ENCODE peak calls at places on chromosomes 2 and 18, in ten cellular contexts. N is H1; W is CD4-positive, alpha-beta memory T cell; A is sigmoid colon; B is aorta; K is cardiac muscle cell; Y is naive thymus-derived CD4-positive, alpha-beta T cell; V is mesenchymal stem cell; Q is left lung; C is HepG2. F is an unnamed sample.
A peak's percentile ranks its signal among the peaks of the same experiment; 100 is the strongest.

GRCh38 chr2:146241023-146241422 is 1603.8 kb upstream of the ACVR2A start:
- DNase-seq in N (no peak), W (no peak), A (no peak), B (no peak), K (no peak), Y (no peak), V (no peak), Q (no peak), C (no peak), F (no peak)

GRCh38 chr2:127053731-127054603 is 53.0 kb downstream of the BIN1 start:
- DNase-seq in N (no peak), W (no peak), A (peak; percentile 64), B (peak; percentile 74), K (no peak), Y (no peak), V (no peak), Q (peak; percentile 76), C (no peak), F (peak; percentile 43)

GRCh38 chr2:238820197-238820596 is 27.7 kb upstream of the TWIST2 start:
- DNase-seq in N (no peak), W (no peak), A (no peak), B (no peak), K (no peak), Y (no peak), V (no peak), Q (no peak), C (no peak), F (no peak)

GRCh38 chr2:16645088-16645487 is 20.5 kb downstream of the CYRIA start:
- DNase-seq in N (no peak), W (no peak), A (no peak), B (no peak), K (no peak), Y (no peak), V (no peak), Q (no peak), C (no peak), F (no peak)

GRCh38 chr2:20930928-20931327 is 108.0 kb upstream of the LDAH start:
- DNase-seq in N (no peak), W (no peak), A (no peak), B (no peak), K (peak; percentile 15), Y (no peak), V (no peak), Q (no peak), C (peak; percentile 35), F (no peak)

GRCh38 chr2:163982938-163983337 is 247.1 kb upstream of the FIGN start:
- DNase-seq in N (no peak), W (no peak), A (no peak), B (no peak), K (no peak), Y (no peak), V (no peak), Q (no peak), C (no peak), F (no peak)

GRCh38 chr18:1929720-1930119 is 641.6 kb downstream of the METTL4 start:
- DNase-seq in N (no peak), W (no peak), A (no peak), B (no peak), K (no peak), Y (no peak), V (no peak), Q (no peak), C (no peak), F (no peak)

GRCh38 chr2:72145658-72146329 is 1.9 kb downstream of the CYP26B1 start:
- DNase-seq in N (no peak), W (no peak), A (peak; percentile 57), B (peak; percentile 57), K (peak; percentile 24), Y (no peak), V (no peak), Q (no peak), C (no peak), F (no peak)

GRCh38 chr18:9704233-9705118 is 3.6 kb upstream of the RAB31 start:
- DNase-seq in N (no peak), W (no peak), A (peak; percentile 37), B (no peak), K (no peak), Y (no peak), V (no peak), Q (no peak), C (no peak), F (no peak)

DNA sequence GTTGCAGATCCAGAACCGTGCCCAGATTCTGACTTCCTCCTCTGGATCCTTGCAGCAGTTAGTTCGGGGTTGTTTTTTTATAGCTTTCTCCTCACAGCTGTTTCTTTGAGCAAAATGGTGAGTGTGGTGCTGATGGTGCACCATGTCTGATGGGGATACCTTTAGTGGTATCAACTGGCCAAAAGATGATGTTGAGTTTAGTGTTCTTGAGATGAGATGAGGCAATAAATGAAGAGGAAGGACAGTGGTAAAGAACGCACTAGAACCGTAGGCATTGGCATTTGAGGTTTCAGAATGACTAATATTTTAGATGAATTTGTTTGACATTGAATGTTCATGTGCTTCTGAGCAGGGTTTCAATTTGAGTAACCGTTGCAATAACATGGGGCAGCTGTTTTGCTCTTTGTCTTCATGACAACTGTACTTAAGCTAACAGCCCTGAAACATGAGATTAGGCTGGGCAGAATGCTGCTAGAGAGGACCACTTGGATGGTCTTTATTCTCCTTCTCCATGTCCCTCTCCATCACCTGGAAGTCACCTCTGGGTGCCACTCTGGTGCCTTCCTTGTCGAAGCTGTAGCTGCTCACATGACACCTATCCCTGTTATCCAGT is 3.9 kb downstream of the CTLA4 start:
- DNase-seq in N (no peak), W (no peak), A (no peak), B (no peak), K (no peak), Y (no peak), V (no peak), Q (no peak), C (no peak), F (no peak)
- H3K27ac ChIP-seq in N (no peak overlapping the region), W (peak overlapping the region; percentile 59), A (peak overlapping the region; percentile 23), B (no peak overlapping the region), K (no peak overlapping the region), Y (peak overlapping the region; percentile 79), V (no peak overlapping the region), Q (peak overlapping the region; percentile 45), C (no peak overlapping the region), F (no peak overlapping the region)

DNA sequence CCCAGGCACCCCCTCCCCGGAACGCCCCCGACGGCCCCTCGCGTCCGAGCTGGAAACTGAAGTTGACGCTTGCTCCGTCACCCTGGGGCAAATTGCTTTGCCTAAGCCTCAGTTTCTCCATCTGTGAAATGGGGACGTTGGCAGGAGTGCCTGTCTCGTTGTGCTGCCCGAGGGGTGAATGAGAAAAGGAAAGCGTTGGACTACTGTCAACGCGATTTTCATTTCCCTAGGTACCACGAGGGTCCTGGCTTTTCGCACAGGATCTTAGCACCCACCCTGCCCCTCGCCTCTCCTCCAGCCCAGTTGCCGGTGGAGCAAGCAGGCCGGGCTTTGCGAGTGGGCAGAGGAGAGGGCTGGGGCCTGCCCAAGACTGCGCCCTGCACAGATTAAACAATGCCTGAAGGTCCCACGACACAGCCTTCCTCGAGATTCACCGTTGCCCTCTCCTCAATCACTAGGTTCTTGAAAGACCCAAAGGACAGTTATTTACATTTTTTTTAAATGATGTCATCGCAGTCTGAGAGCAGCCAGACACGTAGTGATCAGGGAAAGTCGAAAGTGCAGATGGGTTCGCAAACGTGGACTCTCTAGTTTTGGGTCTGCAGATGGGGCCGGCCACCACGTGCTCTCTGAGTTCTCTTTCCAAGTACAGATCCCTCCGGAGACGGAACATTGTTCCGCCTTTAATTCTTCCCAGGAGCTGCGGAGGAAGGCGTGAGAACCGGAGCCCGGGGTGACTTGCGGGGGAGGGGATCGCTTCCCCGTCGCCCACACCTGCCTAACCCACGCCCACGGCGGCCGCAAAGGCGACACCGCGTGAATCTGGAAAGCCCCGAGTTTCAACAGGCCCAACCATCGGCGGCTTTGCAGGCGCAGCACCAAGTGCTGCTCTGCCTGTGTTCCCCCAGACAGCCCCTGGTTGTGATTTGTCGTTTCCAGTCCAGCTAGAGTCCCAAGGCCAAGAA is 54.1 kb downstream of the PKDCC start:
- DNase-seq in N (no peak), W (peak; percentile 96), A (peak; percentile 86), B (peak; percentile 86), K (peak; percentile 87), Y (peak; percentile 87), V (peak; percentile 93), Q (peak; percentile 94), C (peak; percentile 71), F (peak; percentile 88)
- H3K27ac ChIP-seq in N (peak overlapping the region; percentile 83), W (peak overlapping the region; percentile 100), A (peak overlapping the region; percentile 86), B (peak overlapping the region; percentile 78), K (peak overlapping the region; percentile 83), Y (peak overlapping the region; percentile 95), V (peak overlapping the region; percentile 96), Q (peak overlapping the region; percentile 95), C (peak overlapping the region; percentile 31), F (peak overlapping the region; percentile 88)

GRCh38 chr2:108574332-108574731 is 40.1 kb downstream of the LIMS1 start:
- DNase-seq in N (no peak), W (no peak), A (no peak), B (no peak), K (no peak), Y (no peak), V (no peak), Q (no peak), C (no peak), F (no peak)
- H3K27ac ChIP-seq in N (no peak overlapping the region), W (no peak overlapping the region), A (no peak overlapping the region), B (no peak overlapping the region), K (no peak overlapping the region), Y (no peak overlapping the region), V (peak overlapping the region; percentile 88), Q (no peak overlapping the region), C (no peak overlapping the region), F (no peak overlapping the region)

GRCh38 chr2:190583507-190584337 is 49.2 kb upstream of the NEMP2 start:
- DNase-seq in N (no peak), W (no peak), A (no peak), B (no peak), K (peak; percentile 27), Y (no peak), V (no peak), Q (no peak), C (no peak), F (no peak)
- H3K27ac ChIP-seq in N (no peak overlapping the region), W (no peak overlapping the region), A (no peak overlapping the region), B (no peak overlapping the region), K (no peak overlapping the region), Y (no peak overlapping the region), V (no peak overlapping the region), Q (no peak overlapping the region), C (no peak overlapping the region), F (no peak overlapping the region)

GRCh38 chr18:710418-711300 is 1.8 kb downstream of the ENOSF1 start:
- DNase-seq in N (no peak), W (no peak), A (no peak), B (no peak), K (no peak), Y (no peak), V (no peak), Q (no peak), C (no peak), F (no peak)
- H3K27ac ChIP-seq in N (no peak overlapping the region), W (peak overlapping the region; percentile 73), A (peak overlapping the region; percentile 82), B (no peak overlapping the region), K (peak overlapping the region; percentile 25), Y (peak overlapping the region; percentile 76), V (no peak overlapping the region), Q (peak overlapping the region; percentile 85), C (no peak overlapping the region), F (peak overlapping the region; percentile 85)

GRCh38 chr18:47206945-47207637 is 30.9 kb upstream of the IER3IP1 start:
- DNase-seq in N (no peak), W (no peak), A (no peak), B (no peak), K (no peak), Y (no peak), V (no peak), Q (no peak), C (no peak), F (no peak)
- H3K27ac ChIP-seq in N (no peak overlapping the region), W (no peak overlapping the region), A (no peak overlapping the region), B (no peak overlapping the region), K (no peak overlapping the region), Y (no peak overlapping the region), V (no peak overlapping the region), Q (no peak overlapping the region), C (no peak overlapping the region), F (no peak overlapping the region)